ENCODE peak calls at places on chromosomes 4 and X, in eight cellular contexts. A is GM12865, Z is kidney, L is colonic mucosa, M is HCT116, G is MM.1S, K is NCI-H1092 treated with DMSO at 0.1 percent for 48 hours, Y is frontal cortex. B is an unnamed sample.

GRCh38 chr4:76738081-76738931 is 159.6 kb downstream of the SOWAHB start:
- DNase-seq in Y (peak), G (no peak), Z (peak), A (peak), M (no peak), K (no peak), L (no peak), B (no peak)

GRCh38 chr4:184313710-184314659 is 96.3 kb upstream of the ENPP6 start:
- DNase-seq in M (no peak), Z (no peak), Y (no peak), K (no peak), G (no peak), A (peak), L (peak), B (peak)

GRCh38 chrX:71301195-71301924 is at the start of gene ITGB1BP2:
- DNase-seq in Y (no peak), G (no peak), A (no peak), Z (no peak), K (no peak), M (no peak), L (no peak), B (no peak)

GRCh38 chrX:84710611-84711010 is 208.4 kb upstream of the HDX start:
- DNase-seq in K (no peak), G (no peak), Z (no peak), L (no peak), M (no peak), Y (no peak), A (no peak), B (no peak)

GRCh38 chr4:109294006-109294405 is 8.5 kb downstream of the COL25A1 start:
- DNase-seq in Y (no peak), K (no peak), Z (no peak), A (peak), M (peak), G (peak), L (no peak), B (peak)

GRCh38 chr4:57158221-57158620 is 48.0 kb upstream of the IGFBP7 start:
- DNase-seq in G (no peak), M (no peak), Y (no peak), K (no peak), L (no peak), A (no peak), Z (no peak), B (no peak)

GRCh38 chrX:85375333-85375738 is 4.1 kb downstream of the POF1B start:
- DNase-seq in L (peak), G (no peak), A (no peak), Z (no peak), Y (no peak), K (no peak), M (no peak), B (no peak)

GRCh38 chr4:138138774-138139173 is 103.4 kb downstream of the SLC7A11 start:
- DNase-seq in G (no peak), K (no peak), L (no peak), M (no peak), A (no peak), Z (no peak), Y (no peak), B (no peak)

GRCh38 chr4:186723207-186724047 is at the start of gene FAT1:
- DNase-seq in Z (peak), A (no peak), G (peak), Y (peak), K (peak), M (no peak), L (peak), B (no peak)

GRCh38 chrX:39361736-39362135 is 560.5 kb downstream of the MID1IP1 start:
- DNase-seq in Z (no peak), G (no peak), A (no peak), Y (peak), K (no peak), L (no peak), M (no peak), B (no peak)

GRCh38 chrX:9458516-9459078 is 6.3 kb upstream of the TBL1X start:
- DNase-seq in G (no peak), L (no peak), K (no peak), A (no peak), M (no peak), Y (no peak), Z (no peak), B (no peak)

GRCh38 chrX:44935640-44936039 is 62.7 kb downstream of the KDM6A start:
- DNase-seq in G (no peak), Z (no peak), M (no peak), K (no peak), Y (no peak), L (no peak), A (no peak), B (no peak)

GRCh38 chr4:5374994-5375393 is 323.7 kb downstream of the STK32B start:
- DNase-seq in Y (no peak), A (no peak), M (no peak), Z (no peak), L (no peak), G (no peak), K (no peak), B (no peak)

GRCh38 chr4:66202870-66203269 is 532.6 kb upstream of the EPHA5 start:
- DNase-seq in M (no peak), K (no peak), A (no peak), Y (no peak), L (no peak), G (no peak), Z (no peak), B (no peak)

GRCh38 chrX:17474892-17475291 is 99.9 kb downstream of the NHS start:
- DNase-seq in A (no peak), L (no peak), M (no peak), G (no peak), K (no peak), Z (no peak), Y (no peak), B (no peak)

GRCh38 chrX:68757331-68757730 is 71.5 kb upstream of the EFNB1 start:
- DNase-seq in Z (no peak), M (no peak), A (no peak), K (no peak), Y (no peak), L (no peak), G (no peak), B (no peak)

GRCh38 chr4:3807311-3807710 is 41.1 kb downstream of the ADRA2C start:
- DNase-seq in G (no peak), L (no peak), A (no peak), K (no peak), M (no peak), Y (no peak), Z (peak), B (no peak)

GRCh38 chrX:41785685-41786084 is 61.7 kb downstream of the GPR82 start:
- DNase-seq in A (no peak), G (no peak), M (no peak), Y (no peak), L (no peak), K (no peak), Z (no peak), B (no peak)

GRCh38 chr4:80413096-80413495 is 77.6 kb downstream of the CFAP299 start:
- DNase-seq in K (no peak), A (no peak), M (no peak), L (no peak), Y (no peak), G (no peak), Z (no peak), B (no peak)

GRCh38 chr4:176882201-176882600 is 89.5 kb upstream of the VEGFC start:
- DNase-seq in K (no peak), M (no peak), L (no peak), Z (no peak), A (no peak), G (no peak), Y (no peak), B (no peak)

GRCh38 chr4:145909331-145909730 is 29.3 kb downstream of the ZNF827 start:
- DNase-seq in A (no peak), L (peak), G (no peak), Z (peak), M (no peak), Y (no peak), K (no peak), B (no peak)

GRCh38 chr4:7698586-7698985 is 241.1 kb downstream of the AFAP1 start:
- DNase-seq in L (no peak), Z (no peak), A (no peak), K (no peak), Y (no peak), M (no peak), G (no peak), B (no peak)

GRCh38 chr4:120156115-120156718 is 89.6 kb upstream of the MAD2L1 start:
- DNase-seq in A (peak), Z (no peak), K (peak), G (peak), L (peak), M (peak), Y (no peak), B (no peak)

GRCh38 chr4:142405021-142405991 is 440.8 kb downstream of the INPP4B start:
- DNase-seq in A (peak), G (peak), Y (no peak), M (no peak), L (peak), Z (peak), K (no peak), B (peak)

GRCh38 chr4:48722509-48723446 is 57.3 kb downstream of the FRYL start:
- DNase-seq in Z (no peak), G (no peak), M (no peak), L (no peak), Y (no peak), K (no peak), A (no peak), B (no peak)

GRCh38 chr4:19063662-19064061 is 1042.1 kb upstream of the LCORL start:
- DNase-seq in A (no peak), M (no peak), Z (no peak), K (no peak), Y (no peak), G (no peak), L (no peak), B (no peak)

GRCh38 chr4:99405433-99406115 is 29.6 kb downstream of the ADH7 start:
- DNase-seq in Z (no peak), L (peak), K (peak), Y (peak), A (peak), G (peak), M (peak), B (no peak)

GRCh38 chr4:165715989-165716388 is 157.0 kb upstream of the TLL1 start:
- DNase-seq in Y (no peak), A (no peak), G (no peak), Z (no peak), K (no peak), M (no peak), L (no peak), B (no peak)

GRCh38 chr4:94545296-94545695 is 93.6 kb downstream of the PDLIM5 start:
- DNase-seq in Y (no peak), Z (no peak), G (no peak), M (no peak), A (no peak), K (no peak), L (no peak), B (no peak)

GRCh38 chr4:154911097-154911496 is 130.0 kb downstream of the RBM46 start:
- DNase-seq in A (no peak), L (no peak), M (no peak), G (no peak), Z (no peak), Y (no peak), K (no peak), B (no peak)

GRCh38 chrX:40573763-40574162 is 7.0 kb upstream of the ATP6AP2 start:
- DNase-seq in K (no peak), M (no peak), L (no peak), Y (no peak), G (peak), Z (no peak), A (peak), B (no peak)

B was measured in GF-D8.